ENCODE peak calls at places on chromosomes 2 and 18, in four cellular contexts. S is K562, A is GM12878, R is HL-60. D is an unnamed sample.

GRCh38 chr2:57146951-57147350 is 899.7 kb upstream of the VRK2 start:
- DNase-seq in S (no peak), A (no peak), R (no peak), D (no peak)

GRCh38 chr2:101223814-101224231 is 28.9 kb upstream of the CNOT11 start:
- DNase-seq in S (no peak), A (peak), R (peak), D (peak)

GRCh38 chr2:41854227-41854626 is 193.6 kb upstream of the PKDCC start:
- DNase-seq in S (no peak), A (no peak), R (no peak), D (no peak)

GRCh38 chr2:2834530-2835254 is 503.6 kb upstream of the MYT1L start:
- DNase-seq in S (no peak), A (no peak), R (no peak), D (no peak)

GRCh38 chr2:145094353-145094752 is 574.4 kb upstream of the ZEB2 start:
- DNase-seq in S (no peak), A (no peak), R (no peak), D (no peak)

GRCh38 chr18:13587937-13588336 is 138.4 kb downstream of the FAM210A start:
- DNase-seq in S (no peak), A (no peak), R (no peak), D (no peak)

GRCh38 chr2:2647156-2647555 is 316.1 kb upstream of the MYT1L start:
- DNase-seq in S (no peak), A (no peak), R (no peak), D (no peak)

GRCh38 chr2:16881122-16881521 is 215.5 kb upstream of the CYRIA start:
- DNase-seq in S (no peak), A (no peak), R (no peak), D (no peak)

GRCh38 chr18:32545631-32546030 is 74.9 kb upstream of the GAREM1 start:
- DNase-seq in S (no peak), A (no peak), R (no peak), D (no peak)

GRCh38 chr2:8457620-8458255 is 224.1 kb upstream of the ID2 start:
- DNase-seq in S (no peak), A (no peak), R (no peak), D (no peak)

GRCh38 chr2:97695744-97696143 is 17.6 kb upstream of the ZAP70 start:
- DNase-seq in S (no peak), A (no peak), R (no peak), D (no peak)

GRCh38 chr2:221500501-221501209 is 71.4 kb downstream of the EPHA4 start:
- DNase-seq in S (no peak), A (no peak), R (no peak), D (no peak)

GRCh38 chr2:229715895-229716507 is 1.6 kb upstream of the DNER start:
- DNase-seq in S (no peak), A (no peak), R (peak), D (no peak)

GRCh38 chr18:45774065-45774521 is 50.1 kb downstream of the SLC14A1 start:
- DNase-seq in S (no peak), A (no peak), R (no peak), D (no peak)

GRCh38 chr2:183991973-183992372 is 606.4 kb upstream of the ZNF804A start:
- DNase-seq in S (no peak), A (no peak), R (no peak), D (no peak)

GRCh38 chr2:176669398-176670174 is 400.3 kb downstream of the MTX2 start:
- DNase-seq in S (no peak), A (peak), R (no peak), D (no peak)

GRCh38 chr2:10527585-10527984 is 79.5 kb upstream of the ODC1 start:
- DNase-seq in S (no peak), A (no peak), R (no peak), D (no peak)

GRCh38 chr18:12155996-12156395 is 62.4 kb downstream of the ANKRD62 start:
- DNase-seq in S (no peak), A (no peak), R (no peak), D (no peak)

GRCh38 chr2:133523406-133523805 is 44.9 kb downstream of the NCKAP5 start:
- DNase-seq in S (no peak), A (no peak), R (no peak), D (no peak)

GRCh38 chr2:175402591-175402990 is 221.1 kb upstream of the ATP5MC3 start:
- DNase-seq in S (no peak), A (no peak), R (no peak), D (no peak)

GRCh38 chr2:3142961-3143571 is 234.6 kb downstream of the EIPR1 start:
- DNase-seq in S (no peak), A (no peak), R (no peak), D (no peak)

GRCh38 chr18:59273936-59274928 is 978 bp upstream of the RAX start:
- DNase-seq in S (no peak), A (no peak), R (no peak), D (no peak)

GRCh38 chr2:75476778-75477177 is 84.0 kb downstream of the EVA1A start:
- DNase-seq in S (no peak), A (no peak), R (no peak), D (no peak)

GRCh38 chr18:31450409-31450808 is 2.9 kb downstream of the DSG3 start:
- DNase-seq in S (no peak), A (no peak), R (no peak), D (no peak)

GRCh38 chr18:74013955-74014354 is 133.7 kb downstream of the FBXO15 start:
- DNase-seq in S (no peak), A (no peak), R (no peak), D (no peak)

GRCh38 chr2:60515751-60516226 is 37.7 kb downstream of the BCL11A start:
- DNase-seq in S (no peak), A (peak), R (peak), D (no peak)

GRCh38 chr18:74836296-74837139 is 238.8 kb downstream of the ZNF407 start:
- DNase-seq in S (no peak), A (no peak), R (peak), D (no peak)

GRCh38 chr18:77106331-77106730 is 26.3 kb downstream of the MBP start:
- DNase-seq in S (peak), A (no peak), R (peak), D (no peak)

GRCh38 chr2:8306530-8307351 is 375.1 kb upstream of the ID2 start:
- DNase-seq in S (no peak), A (no peak), R (no peak), D (no peak)

GRCh38 chr2:50995610-50996009 is 36.3 kb downstream of the NRXN1 start:
- DNase-seq in S (no peak), A (no peak), R (no peak), D (no peak)

GRCh38 chr18:32851936-32852335 is 79.1 kb upstream of the KLHL14 start:
- DNase-seq in S (no peak), A (no peak), R (no peak), D (no peak)

GRCh38 chr2:8408560-8409460 is 273.0 kb upstream of the ID2 start:
- DNase-seq in S (no peak), A (peak), R (no peak), D (no peak)

GRCh38 chr2:216741223-216741593 is 45.9 kb upstream of the IGFBP5 start:
- DNase-seq in S (no peak), A (no peak), R (no peak), D (no peak)

GRCh38 chr2:227703280-227703732 is 14.5 kb downstream of the SLC19A3 start:
- DNase-seq in S (no peak), A (no peak), R (no peak), D (no peak)

DNA sequence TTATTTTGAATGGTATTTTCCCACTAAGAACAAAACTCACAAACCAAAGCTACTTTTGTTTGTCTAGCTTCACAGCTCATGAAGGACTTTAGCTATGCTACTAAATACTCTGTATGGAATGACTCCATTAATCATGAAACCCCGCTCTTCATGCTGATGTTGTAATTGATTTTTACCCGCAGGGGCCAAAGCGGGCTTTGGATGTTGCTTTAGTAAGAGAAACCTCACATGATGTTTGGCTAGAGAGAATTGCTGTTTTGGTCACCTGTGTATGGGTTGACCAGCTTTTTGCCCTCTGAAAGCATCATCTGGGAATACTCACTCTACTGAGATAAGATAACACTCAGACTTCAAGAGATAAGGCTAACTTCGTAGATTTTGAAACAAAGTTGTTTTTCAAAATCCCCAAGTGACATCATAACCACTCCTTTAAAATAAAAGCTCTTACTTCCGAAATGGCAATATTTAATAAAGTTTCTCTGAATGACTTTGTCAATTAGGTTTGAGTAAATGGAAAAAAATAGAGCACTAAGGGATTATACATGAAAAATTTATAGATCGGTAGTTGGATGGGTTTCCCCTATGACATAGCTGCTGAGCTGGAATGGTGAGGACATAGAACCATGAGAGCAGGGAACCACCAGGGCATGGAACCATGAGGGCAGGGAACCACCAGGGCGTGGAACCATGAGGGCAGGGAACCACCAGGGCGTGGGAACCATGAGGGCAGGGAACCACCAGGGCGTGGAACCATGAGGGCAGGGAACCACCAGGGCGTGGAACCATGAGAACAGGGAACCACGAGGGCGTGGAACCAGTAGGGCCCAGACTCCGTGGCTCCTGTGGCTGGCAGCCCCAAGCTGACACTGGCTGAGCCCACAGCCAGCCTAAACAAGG is 31.9 kb downstream of the ACKR3 start:
- DNase-seq in S (no peak), A (peak), R (no peak), D (no peak)
- TF ChIP-seq SPI1 in S (no peak), A (no peak), R (no peak), D (no peak)

DNA sequence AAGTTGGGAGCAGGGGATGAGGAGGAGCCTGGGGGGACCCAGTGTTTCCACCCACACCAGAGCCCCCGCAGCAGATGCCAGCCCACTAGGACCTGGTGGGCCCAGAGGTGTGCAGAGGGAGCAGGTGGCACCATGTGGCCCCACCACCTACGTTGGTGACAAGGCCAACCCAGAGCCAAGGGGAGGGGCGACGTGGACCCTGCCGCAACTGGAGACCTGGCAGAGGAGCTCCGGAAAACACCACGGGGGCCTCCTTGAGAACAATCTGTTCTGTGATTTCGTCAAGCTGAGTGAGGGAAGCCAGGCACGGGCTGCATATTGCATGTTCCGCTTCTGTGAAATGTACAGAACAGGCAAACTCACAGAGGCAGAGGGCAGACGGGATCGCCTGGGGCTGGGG is 49.1 kb upstream of the GPC1 start:
- DNase-seq in S (no peak), A (no peak), R (no peak), D (no peak)
- TF ChIP-seq SPI1 in S (no peak), A (no peak), R (no peak), D (no peak)

GRCh38 chr2:159807183-159808037 is 9.4 kb upstream of the CD302 start:
- DNase-seq in S (peak), A (no peak), R (peak), D (no peak)
- TF ChIP-seq SPI1 in S (no peak), A (no peak), R (no peak), D (no peak)

GRCh38 chr18:40382191-40382590 is 1572.8 kb upstream of the PIK3C3 start:
- DNase-seq in S (no peak), A (no peak), R (no peak), D (no peak)

DNA sequence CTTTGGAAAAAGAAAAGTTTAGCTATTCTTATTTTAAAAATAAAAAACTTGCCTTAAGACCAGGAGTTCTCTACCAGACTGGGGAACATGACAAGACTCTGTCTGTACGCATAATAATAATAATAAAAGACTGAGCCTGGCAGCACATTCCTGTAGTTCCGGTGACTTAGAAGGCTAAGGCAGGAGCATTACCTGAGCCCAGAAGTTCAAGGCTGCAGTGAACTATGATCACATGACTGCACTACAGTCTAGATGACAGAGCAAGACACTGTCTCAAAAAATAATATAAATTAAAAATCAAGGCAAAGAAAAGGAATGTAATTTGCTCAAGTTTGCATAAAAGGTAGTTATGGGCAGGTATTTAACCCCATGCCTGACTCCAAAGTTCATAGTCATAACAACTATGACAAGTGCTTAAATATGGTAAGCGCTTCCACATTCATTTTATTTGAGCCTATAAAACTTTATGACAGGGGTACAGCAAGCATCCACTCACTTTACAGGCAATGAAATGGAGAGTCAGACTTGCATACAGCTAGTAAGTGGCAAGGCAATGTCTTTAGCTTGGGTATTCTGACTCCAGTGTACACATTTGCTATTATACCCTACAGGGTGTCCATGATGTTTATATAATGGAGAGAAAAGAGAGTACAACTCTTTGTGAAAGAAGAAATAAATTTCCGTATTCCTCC is 1567.8 kb upstream of the PIK3C3 start:
- DNase-seq in S (no peak), A (no peak), R (no peak), D (no peak)
- TF ChIP-seq SPI1 in S (no peak), A (no peak), R (no peak), D (no peak)

GRCh38 chr2:235026137-235026536 is 74.3 kb downstream of the SH3BP4 start:
- DNase-seq in S (no peak), A (no peak), R (no peak), D (no peak)

GRCh38 chr2:235027558-235028214 is 75.9 kb downstream of the SH3BP4 start:
- DNase-seq in S (no peak), A (no peak), R (no peak), D (no peak)

GRCh38 chr2:235024951-235025773 is 73.3 kb downstream of the SH3BP4 start:
- DNase-seq in S (no peak), A (no peak), R (no peak), D (no peak)

GRCh38 chr2:235028646-235029045 is 76.8 kb downstream of the SH3BP4 start:
- DNase-seq in S (no peak), A (no peak), R (no peak), D (no peak)

GRCh38 chr2:235026649-235027557 is 75.1 kb downstream of the SH3BP4 start:
- DNase-seq in S (no peak), A (no peak), R (no peak), D (no peak)
- TF ChIP-seq SPI1 in S (no peak), A (no peak), R (no peak), D (no peak)

GRCh38 chr2:84776011-84776410 is 104.9 kb downstream of the TRABD2A start:
- DNase-seq in S (no peak), A (no peak), R (no peak), D (no peak)
- TF ChIP-seq SPI1 in S (no peak), A (no peak), R (no peak), D (no peak)

GRCh38 chr2:27704342-27704876 is 40.7 kb downstream of the SLC4A1AP start:
- DNase-seq in S (no peak), A (no peak), R (no peak), D (no peak)

GRCh38 chr2:27708257-27708654 is 44.6 kb downstream of the SLC4A1AP start:
- DNase-seq in S (no peak), A (no peak), R (no peak), D (no peak)

GRCh38 chr2:27703638-27704341 is 40.1 kb downstream of the SLC4A1AP start:
- DNase-seq in S (peak), A (peak), R (peak), D (peak)

GRCh38 chr2:27707462-27708256 is 44.0 kb downstream of the SLC4A1AP start:
- DNase-seq in S (no peak), A (no peak), R (no peak), D (no peak)

GRCh38 chr2:27705851-27706622 is 42.3 kb downstream of the SLC4A1AP start:
- DNase-seq in S (peak), A (no peak), R (peak), D (no peak)
- TF ChIP-seq SPI1 in S (peak), A (no peak), R (peak), D (no peak)

DNA sequence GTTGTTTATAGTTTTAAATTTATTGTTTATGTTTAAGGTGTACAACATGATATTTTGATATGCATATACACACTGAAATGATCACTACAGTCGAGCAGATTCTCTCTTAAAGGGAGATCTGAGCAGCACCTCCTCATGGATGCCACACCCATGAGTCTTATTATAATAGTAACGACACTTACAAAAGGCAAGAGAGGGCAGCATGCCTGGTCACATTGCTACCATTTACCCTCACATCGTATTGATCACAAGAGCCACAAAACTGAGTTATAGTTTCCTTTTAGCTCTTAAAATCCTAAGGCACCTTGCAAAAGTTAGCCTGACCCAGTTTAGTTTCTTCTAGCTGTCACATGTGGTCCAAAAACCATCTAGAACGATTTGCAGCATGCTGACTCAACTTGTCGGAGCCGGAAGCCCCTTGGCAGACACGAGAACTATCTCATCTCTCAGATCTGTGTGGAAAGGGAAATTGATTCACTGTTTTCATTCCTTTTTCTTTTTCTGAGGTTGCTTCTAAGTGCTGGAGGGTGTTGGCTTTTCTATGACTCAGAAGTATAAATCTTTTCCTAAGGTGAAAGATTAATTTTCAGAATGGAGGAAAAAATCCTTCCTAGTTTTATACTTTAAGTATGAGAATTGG is 85.3 kb downstream of the CDC42EP3 start:
- DNase-seq in S (no peak), A (peak), R (no peak), D (no peak)
- TF ChIP-seq SPI1 in S (no peak), A (no peak), R (no peak), D (no peak)

GRCh38 chr2:219985017-219985416 is 357.6 kb downstream of the SLC4A3 start:
- DNase-seq in S (no peak), A (no peak), R (no peak), D (no peak)

GRCh38 chr2:219983836-219984235 is 356.4 kb downstream of the SLC4A3 start:
- DNase-seq in S (no peak), A (no peak), R (no peak), D (no peak)

GRCh38 chr2:219980666-219981065 is 353.2 kb downstream of the SLC4A3 start:
- DNase-seq in S (no peak), A (no peak), R (no peak), D (no peak)
- TF ChIP-seq SPI1 in S (no peak), A (no peak), R (no peak), D (no peak)

DNA sequence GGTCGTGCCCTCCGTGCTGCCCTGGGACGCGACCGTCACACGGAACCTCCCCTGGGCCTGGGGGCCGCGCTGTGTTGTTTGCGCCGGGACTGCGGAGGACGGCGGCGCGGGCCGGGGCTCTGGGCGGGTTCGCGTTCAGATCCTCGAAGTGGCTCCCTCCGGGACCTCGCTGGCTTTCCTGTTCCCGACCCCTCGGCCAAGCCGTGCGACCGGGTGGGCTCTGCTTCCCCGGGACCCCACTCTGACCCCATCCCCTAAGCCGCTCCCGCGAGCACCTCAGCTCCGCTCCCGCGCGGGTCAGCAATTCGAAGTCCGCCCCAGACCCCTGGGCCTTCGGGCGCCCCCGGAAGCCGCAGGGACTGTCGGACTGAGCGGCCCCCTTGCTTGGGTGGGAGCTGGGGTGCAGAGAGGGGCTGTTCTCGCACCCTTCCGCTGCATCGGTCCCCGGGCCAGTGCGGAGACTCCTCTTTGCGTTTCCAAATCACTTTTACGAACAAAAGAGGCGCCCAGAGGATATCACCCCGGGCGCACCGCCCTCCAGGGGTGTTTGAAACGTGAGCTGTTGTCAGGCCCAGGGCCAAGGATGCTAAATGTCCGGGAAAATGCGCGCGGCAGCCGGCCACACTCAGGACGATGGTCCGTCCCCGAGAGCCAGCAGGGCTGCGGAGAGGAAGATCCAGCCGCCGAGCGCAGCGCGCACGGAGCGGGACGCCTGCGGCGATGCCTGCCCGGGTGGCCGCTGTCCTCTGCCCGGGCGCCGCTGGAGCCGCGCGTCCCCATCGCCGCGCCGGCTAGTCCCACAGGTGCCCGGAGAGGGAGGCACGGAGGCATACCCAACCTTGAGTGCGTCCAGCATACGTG is 73.5 kb downstream of the ZCCHC2 start:
- DNase-seq in S (no peak), A (no peak), R (no peak), D (no peak)
- TF ChIP-seq SPI1 in S (no peak), A (no peak), R (no peak), D (no peak)